ENCODE peak calls at places on chromosomes 2 and 18, in nine cellular contexts. C, J, O, H, D, V, L, F and Q are unnamed samples.

GRCh38 chr2:196242131-196242620 is 70.8 kb upstream of the STK17B start:
- DNase-seq in C (peak), J (no peak), O (peak), H (no peak), D (no peak), V (peak), L (peak), F (peak), Q (peak)

GRCh38 chr2:233130481-233130970 is 70.4 kb downstream of the INPP5D start:
- DNase-seq in C (no peak), J (no peak), O (no peak), H (no peak), D (no peak), V (no peak), L (no peak), F (no peak), Q (no peak)

GRCh38 chr18:39839782-39840181 is 2115.3 kb upstream of the PIK3C3 start:
- DNase-seq in C (no peak), J (no peak), O (peak), H (no peak), D (no peak), V (peak), L (no peak), F (peak), Q (no peak)

GRCh38 chr18:57737661-57738060 is 65.5 kb downstream of the ATP8B1 start:
- DNase-seq in C (peak), J (no peak), O (peak), H (peak), D (peak), V (peak), L (peak), F (peak), Q (peak)

GRCh38 chr2:240210198-240210965 is 69.9 kb upstream of the OTOS start:
- DNase-seq in C (no peak), J (no peak), O (no peak), H (no peak), D (no peak), V (no peak), L (no peak), F (no peak), Q (no peak)

GRCh38 chr18:29096380-29096779 is 919.5 kb upstream of the CDH2 start:
- DNase-seq in C (no peak), J (no peak), O (no peak), H (no peak), D (no peak), V (no peak), L (no peak), F (no peak), Q (no peak)

GRCh38 chr2:37143986-37144385 is 12.8 kb downstream of the EIF2AK2 start:
- DNase-seq in C (no peak), J (no peak), O (peak), H (no peak), D (no peak), V (peak), L (no peak), F (no peak), Q (no peak)

GRCh38 chr2:100614455-100615000 is 51.7 kb downstream of the PDCL3 start:
- DNase-seq in C (no peak), J (no peak), O (no peak), H (no peak), D (no peak), V (no peak), L (no peak), F (no peak), Q (no peak)

GRCh38 chr2:62894966-62895631 is 155.5 kb upstream of the OTX1 start:
- DNase-seq in C (no peak), J (no peak), O (no peak), H (no peak), D (no peak), V (peak), L (no peak), F (no peak), Q (no peak)

GRCh38 chr2:96413067-96413722 is 77.6 kb downstream of the NCAPH start:
- DNase-seq in C (no peak), J (peak), O (no peak), H (no peak), D (no peak), V (no peak), L (no peak), F (peak), Q (no peak)

GRCh38 chr2:12769492-12770105 is 52.9 kb downstream of the TRIB2 start:
- DNase-seq in C (peak), J (no peak), O (no peak), H (peak), D (peak), V (no peak), L (no peak), F (no peak), Q (peak)

GRCh38 chr2:29603341-29603740 is 318.0 kb downstream of the ALK start:
- DNase-seq in C (no peak), J (no peak), O (no peak), H (no peak), D (no peak), V (no peak), L (no peak), F (no peak), Q (no peak)

GRCh38 chr2:235352541-235352940 is 141.3 kb upstream of the AGAP1 start:
- DNase-seq in C (no peak), J (no peak), O (no peak), H (no peak), D (no peak), V (no peak), L (no peak), F (no peak), Q (no peak)

GRCh38 chr18:46950064-46950656 is 32.8 kb downstream of the KATNAL2 start:
- DNase-seq in C (no peak), J (peak), O (no peak), H (no peak), D (no peak), V (peak), L (no peak), F (peak), Q (no peak)

GRCh38 chr18:76565238-76566173 is 70.5 kb upstream of the ZNF516 start:
- DNase-seq in C (peak), J (peak), O (peak), H (peak), D (peak), V (peak), L (peak), F (peak), Q (peak)

GRCh38 chr2:96108578-96109561 is 7.5 kb downstream of the ADRA2B start:
- DNase-seq in C (no peak), J (no peak), O (no peak), H (peak), D (no peak), V (no peak), L (no peak), F (no peak), Q (peak)

GRCh38 chr2:71317060-71317459 is 14.5 kb upstream of the ZNF638 start:
- DNase-seq in C (no peak), J (no peak), O (no peak), H (no peak), D (no peak), V (no peak), L (no peak), F (no peak), Q (no peak)

GRCh38 chr2:85064927-85065630 is 68.1 kb upstream of the TCF7L1 start:
- DNase-seq in C (no peak), J (no peak), O (no peak), H (no peak), D (no peak), V (no peak), L (no peak), F (no peak), Q (no peak)

GRCh38 chr2:237474931-237475703 is 11.9 kb upstream of the MLPH start:
- DNase-seq in C (peak), J (peak), O (peak), H (peak), D (peak), V (peak), L (peak), F (peak), Q (peak)

GRCh38 chr2:205903549-205904129 is 182.3 kb downstream of the INO80D start:
- DNase-seq in C (no peak), J (peak), O (no peak), H (no peak), D (no peak), V (peak), L (peak), F (peak), Q (no peak)

GRCh38 chr2:8566788-8567468 is 114.9 kb upstream of the ID2 start:
- DNase-seq in C (no peak), J (peak), O (no peak), H (no peak), D (no peak), V (no peak), L (no peak), F (peak), Q (no peak)

GRCh38 chr2:205683179-205683978 is 1.1 kb downstream of the NRP2 start:
- DNase-seq in C (no peak), J (no peak), O (peak), H (no peak), D (no peak), V (peak), L (no peak), F (peak), Q (no peak)

GRCh38 chr2:70891572-70892356 is 43.9 kb upstream of the ATP6V1B1 start:
- DNase-seq in C (no peak), J (no peak), O (no peak), H (no peak), D (no peak), V (no peak), L (no peak), F (no peak), Q (no peak)

GRCh38 chr2:73851274-73851673 is 22.5 kb downstream of the STAMBP start:
- DNase-seq in C (no peak), J (no peak), O (no peak), H (no peak), D (no peak), V (peak), L (peak), F (peak), Q (no peak)

GRCh38 chr2:232888099-232888836 is 18.2 kb downstream of the SNORC start:
- DNase-seq in C (peak), J (no peak), O (no peak), H (no peak), D (no peak), V (no peak), L (no peak), F (no peak), Q (peak)

GRCh38 chr2:74293191-74294065 is 49.8 kb downstream of the SLC4A5 start:
- DNase-seq in C (no peak), J (no peak), O (no peak), H (no peak), D (no peak), V (no peak), L (peak), F (no peak), Q (no peak)

GRCh38 chr2:102100371-102101096 is 42.0 kb upstream of the IL1R1 start:
- DNase-seq in C (no peak), J (no peak), O (peak), H (no peak), D (no peak), V (no peak), L (no peak), F (peak), Q (no peak)

GRCh38 chr2:126510960-126511359 is 145.0 kb upstream of the GYPC start:
- DNase-seq in C (no peak), J (no peak), O (no peak), H (no peak), D (no peak), V (no peak), L (no peak), F (no peak), Q (no peak)

GRCh38 chr2:8633735-8634313 is 48.0 kb upstream of the ID2 start:
- DNase-seq in C (no peak), J (no peak), O (peak), H (no peak), D (no peak), V (peak), L (peak), F (peak), Q (no peak)

GRCh38 chr2:127165539-127165935 is 54.6 kb downstream of the CYP27C1 start:
- DNase-seq in C (no peak), J (peak), O (peak), H (no peak), D (no peak), V (no peak), L (peak), F (no peak), Q (no peak)

GRCh38 chr2:2886934-2887333 is 490.7 kb downstream of the EIPR1 start:
- DNase-seq in C (no peak), J (no peak), O (no peak), H (no peak), D (no peak), V (no peak), L (no peak), F (no peak), Q (no peak)

GRCh38 chr2:231592636-231593145 is at the start of gene TEX44:
- DNase-seq in C (no peak), J (no peak), O (no peak), H (no peak), D (no peak), V (no peak), L (no peak), F (no peak), Q (no peak)

GRCh38 chr2:67340118-67341011 is 56.8 kb upstream of the ETAA1 start:
- DNase-seq in C (no peak), J (no peak), O (no peak), H (peak), D (no peak), V (no peak), L (no peak), F (no peak), Q (peak)

GRCh38 chr2:160940699-160941098 is 219.5 kb upstream of the TANK start:
- DNase-seq in C (no peak), J (no peak), O (no peak), H (no peak), D (no peak), V (no peak), L (no peak), F (no peak), Q (no peak)

GRCh38 chr2:209387389-209387788 is 36.5 kb upstream of the MAP2 start:
- DNase-seq in C (no peak), J (no peak), O (no peak), H (peak), D (no peak), V (no peak), L (no peak), F (no peak), Q (no peak)